ENCODE peak calls at places on chromosome 21, in seven cellular contexts. E, D, S, W, B, U and F are unnamed samples. For H3K4me1, the result is how much of the 10 kb centered on the place peaks cover.

GRCh38 chr21:16605588-16605987 is 875.8 kb downstream of the USP25 start:
- DNase-seq in E (no peak), D (no peak), S (peak), W (no peak), B (no peak), U (no peak), F (no peak)

GRCh38 chr21:40846566-40847411 is at the start of gene DSCAM:
- DNase-seq in E (no peak), D (no peak), S (no peak), W (no peak), B (no peak), U (no peak), F (no peak)

GRCh38 chr21:17402885-17403477 is 109.9 kb upstream of the CXADR start:
- DNase-seq in E (no peak), D (no peak), S (peak), W (peak), B (no peak), U (no peak), F (no peak)

GRCh38 chr21:40548134-40548533 is 298.8 kb downstream of the DSCAM start:
- DNase-seq in E (no peak), D (no peak), S (no peak), W (no peak), B (no peak), U (no peak), F (no peak)

GRCh38 chr21:26964379-26964778 is 2.5 kb downstream of the ADAMTS5 start:
- DNase-seq in E (peak), D (peak), S (peak), W (peak), B (peak), U (no peak), F (no peak)

GRCh38 chr21:16797530-16797929 is 715.3 kb upstream of the CXADR start:
- DNase-seq in E (no peak), D (no peak), S (no peak), W (no peak), B (no peak), U (no peak), F (no peak)

GRCh38 chr21:17416139-17416538 is 96.7 kb upstream of the CXADR start:
- DNase-seq in E (no peak), D (no peak), S (peak), W (peak), B (no peak), U (no peak), F (no peak)

GRCh38 chr21:41168391-41169257 is 664 bp downstream of the BACE2 start:
- DNase-seq in E (peak), D (peak), S (peak), W (peak), B (peak), U (no peak), F (no peak)

GRCh38 chr21:15730484-15731242 is 881 bp downstream of the USP25 start:
- DNase-seq in E (no peak), D (no peak), S (peak), W (no peak), B (no peak), U (no peak), F (no peak)

GRCh38 chr21:25895565-25896205 is 160.9 kb downstream of the GABPA start:
- DNase-seq in E (no peak), D (peak), S (peak), W (peak), B (no peak), U (no peak), F (no peak)

GRCh38 chr21:16530656-16531055 is 800.9 kb downstream of the USP25 start:
- DNase-seq in E (no peak), D (no peak), S (no peak), W (no peak), B (no peak), U (no peak), F (no peak)

GRCh38 chr21:38380391-38381137 is 117.7 kb downstream of the ERG start:
- DNase-seq in E (no peak), D (no peak), S (peak), W (peak), B (no peak), U (no peak), F (no peak)

GRCh38 chr21:21195417-21195816 is 197.2 kb downstream of the NCAM2 start:
- DNase-seq in E (no peak), D (no peak), S (no peak), W (no peak), B (no peak), U (no peak), F (no peak)

GRCh38 chr21:16070207-16070651 is 340.4 kb downstream of the USP25 start:
- DNase-seq in E (no peak), D (no peak), S (no peak), W (no peak), B (no peak), U (no peak), F (no peak)

GRCh38 chr21:17921579-17922530 is 102.7 kb upstream of the C21orf91 start:
- DNase-seq in E (no peak), D (no peak), S (peak), W (peak), B (no peak), U (no peak), F (no peak)

GRCh38 chr21:9839011-9839661 is 682.2 kb upstream of the TPTE start:
- DNase-seq in E (no peak), D (peak), S (no peak), W (no peak), B (peak), U (no peak), F (no peak)

GRCh38 chr21:33699277-33699676 is 57.0 kb downstream of the ITSN1 start:
- DNase-seq in E (no peak), D (no peak), S (no peak), W (no peak), B (peak), U (no peak), F (no peak)

GRCh38 chr21:33703750-33704606 is 61.7 kb downstream of the ITSN1 start:
- DNase-seq in E (no peak), D (no peak), S (peak), W (peak), B (no peak), U (no peak), F (no peak)

GRCh38 chr21:33700491-33700890 is 58.2 kb downstream of the ITSN1 start:
- DNase-seq in E (no peak), D (no peak), S (no peak), W (no peak), B (no peak), U (no peak), F (no peak)

GRCh38 chr21:33695785-33696184 is 53.5 kb downstream of the ITSN1 start:
- DNase-seq in E (no peak), D (no peak), S (no peak), W (no peak), B (no peak), U (no peak), F (no peak)

DNA sequence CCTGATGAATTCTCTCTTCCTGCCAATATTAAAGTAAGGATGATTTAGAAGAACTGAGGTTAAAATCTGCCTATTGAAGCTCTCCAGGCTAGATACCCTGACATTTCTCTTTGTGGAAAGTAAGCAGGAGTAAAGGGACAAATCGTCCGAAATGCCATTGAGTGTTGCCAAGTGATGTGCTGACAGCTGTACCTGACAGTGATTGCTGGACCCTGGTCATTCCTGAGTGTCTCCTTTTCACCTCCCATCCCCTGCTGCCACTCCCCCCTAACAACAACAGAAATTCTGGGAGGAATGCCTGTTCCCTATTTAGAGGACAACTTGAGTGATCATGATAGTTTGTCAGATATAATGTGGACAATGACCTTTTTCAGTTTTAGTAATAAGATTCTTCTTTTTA is 55.8 kb downstream of the ITSN1 start:
- DNase-seq in E (no peak), D (no peak), S (no peak), W (no peak), B (no peak), U (no peak), F (no peak)
- H3K4me1 ChIP-seq in E (under half), D (under half), S (under half), W (under half), B (under half), U (under half), F (under half)

GRCh38 chr21:36486246-36486645 is 6.3 kb upstream of the CLDN14 start:
- DNase-seq in E (no peak), D (no peak), S (no peak), W (no peak), B (no peak), U (no peak), F (no peak)

GRCh38 chr21:36489103-36489785 is 9.3 kb upstream of the CLDN14 start:
- DNase-seq in E (no peak), D (no peak), S (no peak), W (no peak), B (no peak), U (no peak), F (no peak)

GRCh38 chr21:36487641-36488307 is 7.9 kb upstream of the CLDN14 start:
- DNase-seq in E (no peak), D (no peak), S (no peak), W (peak), B (no peak), U (no peak), F (no peak)

GRCh38 chr21:36494557-36494956 is 14.6 kb upstream of the CLDN14 start:
- DNase-seq in E (no peak), D (no peak), S (no peak), W (no peak), B (no peak), U (no peak), F (no peak)

GRCh38 chr21:36491191-36491916 is 11.4 kb upstream of the CLDN14 start:
- DNase-seq in E (no peak), D (no peak), S (no peak), W (no peak), B (no peak), U (no peak), F (no peak)
- H3K27ac ChIP-seq in E (no peak), D (no peak), S (no peak), W (no peak), B (no peak), U (no peak), F (no peak)

DNA sequence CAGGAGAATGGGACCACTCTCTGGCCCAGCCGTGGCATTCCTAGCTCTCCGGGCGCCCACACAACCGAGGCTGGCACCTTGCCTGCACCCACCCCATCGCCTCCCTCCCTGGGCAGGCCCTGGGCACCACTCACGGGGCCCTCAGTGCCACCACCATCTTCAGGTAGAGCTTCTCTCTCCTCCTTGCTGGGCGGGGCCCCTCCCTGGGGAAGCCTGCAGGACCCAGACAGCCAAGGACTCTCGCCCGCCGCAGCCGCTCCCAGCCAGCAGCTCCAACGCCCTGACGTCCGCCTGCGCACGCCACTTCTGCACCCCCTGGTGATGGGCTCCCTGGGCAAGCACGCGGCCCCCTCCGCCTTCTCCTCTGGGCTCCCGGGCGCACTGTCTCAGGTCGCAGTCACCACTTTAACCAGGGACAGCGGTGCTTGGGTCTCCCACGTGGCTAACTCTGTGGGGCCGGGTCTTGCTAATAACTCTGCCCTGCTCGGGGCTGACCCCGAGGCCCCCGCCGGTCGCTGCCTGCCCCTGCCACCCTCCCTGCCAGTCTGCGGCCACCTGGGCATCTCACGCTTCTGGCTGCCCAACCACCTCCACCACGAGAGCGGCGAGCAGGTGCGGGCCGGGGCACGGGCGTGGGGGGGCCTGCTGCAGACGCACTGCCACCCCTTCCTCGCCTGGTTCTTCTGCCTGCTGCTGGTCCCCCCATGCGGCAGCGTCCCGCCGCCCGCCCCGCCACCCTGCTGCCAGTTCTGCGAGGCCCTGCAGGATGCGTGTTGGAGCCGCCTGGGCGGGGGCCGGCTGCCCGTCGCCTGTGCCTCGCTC is 51.3 kb downstream of the COL18A1 start:
- DNase-seq in E (no peak), D (no peak), S (no peak), W (no peak), B (peak), U (no peak), F (no peak)
- H3K4me3 ChIP-seq in E (peak), D (peak), S (peak), W (no peak), B (peak), U (no peak), F (no peak)

GRCh38 chr21:44052830-44053226 is 40.7 kb downstream of the TRAPPC10 start:
- DNase-seq in E (no peak), D (no peak), S (no peak), W (no peak), B (no peak), U (no peak), F (no peak)
- H3K4me1 ChIP-seq in E (half or more), D (under half), S (under half), W (under half), B (under half), U (under half), F (under half)

GRCh38 chr21:43369124-43369523 is 57.8 kb downstream of the SIK1 start:
- DNase-seq in E (no peak), D (no peak), S (no peak), W (peak), B (peak), U (no peak), F (no peak)
- H3K27ac ChIP-seq in E (no peak), D (no peak), S (no peak), W (no peak), B (no peak), U (no peak), F (no peak)

GRCh38 chr21:46607605-46608004 is 2.7 kb upstream of the S100B start:
- DNase-seq in E (no peak), D (no peak), S (no peak), W (no peak), B (no peak), U (no peak), F (no peak)

GRCh38 chr21:46606427-46606813 is 1.5 kb upstream of the S100B start:
- DNase-seq in E (no peak), D (no peak), S (no peak), W (no peak), B (no peak), U (no peak), F (no peak)

GRCh38 chr21:46604975-46605758 is at the start of gene S100B:
- DNase-seq in E (peak), D (no peak), S (no peak), W (no peak), B (no peak), U (no peak), F (no peak)

GRCh38 chr21:46604329-46604974 is 430 bp downstream of the S100B start:
- DNase-seq in E (no peak), D (no peak), S (no peak), W (no peak), B (no peak), U (no peak), F (no peak)

GRCh38 chr21:46605759-46606426 is 1.0 kb upstream of the S100B start:
- DNase-seq in E (no peak), D (no peak), S (no peak), W (no peak), B (peak), U (no peak), F (no peak)
- H3K4me3 ChIP-seq in E (no peak), D (no peak), S (no peak), W (no peak), B (no peak), U (no peak), F (no peak)

DNA sequence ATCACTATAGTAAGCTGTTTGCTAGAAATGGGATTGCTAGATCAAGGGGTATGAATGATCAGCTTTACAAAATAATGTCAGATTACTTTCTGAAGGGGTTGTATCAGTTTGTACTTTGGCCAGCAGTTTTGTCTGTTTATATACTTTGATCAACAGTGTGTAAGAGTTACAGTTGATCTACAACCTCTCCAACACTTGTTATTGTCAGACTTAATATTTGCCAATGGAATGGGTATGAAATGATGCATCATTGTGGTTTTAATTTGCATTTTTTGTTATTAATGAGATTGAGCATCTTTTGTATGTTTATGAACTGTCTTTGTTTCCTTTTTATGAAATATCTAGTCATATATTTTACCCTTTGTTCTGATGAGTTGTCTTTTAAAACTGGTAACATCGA is 4.3 kb downstream of the TTC3 start:
- DNase-seq in E (no peak), D (no peak), S (no peak), W (no peak), B (no peak), U (no peak), F (no peak)
- H3K4me1 ChIP-seq in E (under half), D (under half), S (under half), W (under half), B (under half), U (under half), F (under half)

DNA sequence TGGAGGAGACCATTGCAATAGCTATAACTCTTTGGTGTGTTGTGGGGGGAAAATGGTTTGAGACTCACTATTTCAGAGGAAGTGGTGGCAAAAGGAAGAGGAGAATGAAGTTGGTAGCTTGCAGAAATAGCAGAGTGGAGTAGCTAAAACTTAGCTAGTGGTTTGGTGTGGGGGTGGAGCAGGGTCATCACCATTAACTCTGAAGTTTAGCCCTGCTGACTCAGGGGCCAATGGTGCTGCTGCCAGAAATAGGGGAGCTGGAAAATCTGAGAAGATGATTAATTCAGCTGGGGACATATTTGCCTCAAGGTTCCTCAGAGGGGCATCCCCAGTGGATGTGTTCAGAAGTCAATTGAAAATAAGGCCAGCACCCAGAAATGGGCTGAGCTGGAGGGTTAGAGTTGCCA is 65.4 kb downstream of the RUNX1 start:
- DNase-seq in E (no peak), D (no peak), S (peak), W (peak), B (no peak), U (no peak), F (no peak)
- H3K27ac ChIP-seq in E (no peak), D (no peak), S (peak), W (peak), B (no peak), U (peak), F (no peak)

GRCh38 chr21:29321217-29321616 is 22.5 kb downstream of the BACH1 start:
- DNase-seq in E (no peak), D (no peak), S (no peak), W (no peak), B (no peak), U (no peak), F (no peak)

GRCh38 chr21:29318354-29318753 is 19.6 kb downstream of the BACH1 start:
- DNase-seq in E (no peak), D (no peak), S (no peak), W (peak), B (no peak), U (no peak), F (no peak)

GRCh38 chr21:29322570-29322957 is 23.8 kb downstream of the BACH1 start:
- DNase-seq in E (no peak), D (no peak), S (no peak), W (no peak), B (no peak), U (no peak), F (no peak)

GRCh38 chr21:29321908-29322569 is 23.3 kb downstream of the BACH1 start:
- DNase-seq in E (no peak), D (no peak), S (no peak), W (no peak), B (no peak), U (no peak), F (no peak)

DNA sequence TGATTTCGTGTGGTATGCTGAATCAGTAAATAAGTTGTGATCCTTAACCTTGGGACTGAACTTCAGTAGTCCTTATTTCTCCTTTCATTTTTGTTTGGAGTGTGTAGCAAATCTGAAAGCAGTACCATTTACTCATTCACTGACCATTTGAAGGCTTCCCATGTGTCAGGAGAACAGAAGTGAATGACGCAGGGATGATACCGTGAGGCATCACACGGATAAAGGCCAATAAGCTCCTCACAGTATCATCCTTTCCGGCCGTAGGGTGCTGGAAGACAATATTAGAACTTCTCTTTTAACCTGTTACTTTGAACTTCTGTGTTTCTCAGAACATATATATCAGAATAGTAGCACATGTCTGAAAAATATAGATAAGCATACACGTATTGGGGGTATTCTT is 21.3 kb downstream of the BACH1 start:
- DNase-seq in E (no peak), D (no peak), S (no peak), W (no peak), B (no peak), U (no peak), F (no peak)
- H3K4me3 ChIP-seq in E (no peak), D (no peak), S (no peak), W (no peak), B (no peak), U (no peak), F (no peak)

DNA sequence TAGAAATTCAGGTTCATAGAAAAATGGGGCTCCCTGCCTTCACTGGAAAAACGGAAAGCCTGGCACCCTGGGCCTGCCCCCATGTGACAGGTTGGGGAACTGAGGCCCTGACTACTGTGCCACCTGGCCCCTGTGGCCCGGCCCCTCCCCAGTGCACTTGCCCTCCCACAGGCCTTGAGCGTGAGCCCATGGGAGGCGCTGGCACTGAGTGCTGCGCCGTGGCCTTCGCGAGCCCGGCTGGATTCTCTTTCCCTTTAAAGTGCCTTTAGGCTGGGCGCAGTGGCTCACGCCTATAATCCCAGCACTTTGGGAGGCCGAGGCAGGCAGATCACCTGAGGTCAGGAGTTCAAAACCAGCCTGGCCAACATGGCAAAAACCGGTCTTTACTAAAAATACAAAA is 45.7 kb downstream of the SLC37A1 start:
- DNase-seq in E (no peak), D (peak), S (no peak), W (no peak), B (no peak), U (no peak), F (no peak)
- H3K4me1 ChIP-seq in E (under half), D (under half), S (under half), W (under half), B (under half), U (under half), F (under half)